ENCODE peak calls at places on chromosomes 3 and 15, in six cellular contexts. D is HCT116, P is A549, F is Panc1, U is GM23338, Y is HepG2. J is an unnamed sample.

GRCh38 chr3:42189071-42189470 is 76.9 kb downstream of the CCK start:
- DNase-seq in D (no peak), P (no peak), F (no peak), U (no peak), Y (no peak), J (no peak)

GRCh38 chr3:160473233-160473632 is 23.6 kb upstream of the TRIM59 start:
- DNase-seq in D (no peak), P (no peak), F (no peak), U (no peak), Y (no peak), J (no peak)

GRCh38 chr3:39753361-39753760 is 56.0 kb upstream of the MYRIP start:
- DNase-seq in D (no peak), P (no peak), F (no peak), U (no peak), Y (no peak), J (no peak)

GRCh38 chr3:16056210-16056607 is 118.3 kb upstream of the GALNT15 start:
- DNase-seq in D (no peak), P (peak), F (no peak), U (no peak), Y (no peak), J (no peak)

GRCh38 chr3:60641354-60641753 is 609.9 kb downstream of the FHIT start:
- DNase-seq in D (no peak), P (no peak), F (no peak), U (no peak), Y (no peak), J (no peak)

GRCh38 chr3:99108508-99108907 is 207.0 kb upstream of the DCBLD2 start:
- DNase-seq in D (no peak), P (peak), F (no peak), U (no peak), Y (no peak), J (no peak)

GRCh38 chr3:168974628-168975403 is 688.7 kb downstream of the MECOM start:
- DNase-seq in D (no peak), P (no peak), F (no peak), U (no peak), Y (no peak), J (no peak)

GRCh38 chr3:124860599-124860998 is 26.6 kb downstream of the ITGB5 start:
- DNase-seq in D (peak), P (peak), F (peak), U (no peak), Y (peak), J (no peak)

GRCh38 chr3:107846282-107846852 is 244.5 kb downstream of the CD47 start:
- DNase-seq in D (peak), P (peak), F (peak), U (peak), Y (peak), J (peak)

GRCh38 chr3:49554639-49555265 is 475 bp downstream of the BSN start:
- DNase-seq in D (no peak), P (no peak), F (no peak), U (peak), Y (no peak), J (peak)

GRCh38 chr15:44289352-44289790 is 852 bp downstream of the GOLM2 start:
- DNase-seq in D (no peak), P (no peak), F (no peak), U (no peak), Y (no peak), J (no peak)

GRCh38 chr3:129756871-129757270 is 136.6 kb downstream of the TMCC1 start:
- DNase-seq in D (no peak), P (no peak), F (no peak), U (no peak), Y (no peak), J (no peak)

GRCh38 chr3:45319231-45320085 is 68.9 kb upstream of the LARS2 start:
- DNase-seq in D (no peak), P (no peak), F (no peak), U (no peak), Y (no peak), J (no peak)

GRCh38 chr3:72152551-72153476 is 367.9 kb upstream of the PROK2 start:
- DNase-seq in D (peak), P (peak), F (no peak), U (no peak), Y (peak), J (no peak)

GRCh38 chr3:182969277-182969676 is 11.1 kb downstream of the DCUN1D1 start:
- DNase-seq in D (no peak), P (no peak), F (no peak), U (no peak), Y (no peak), J (no peak)

GRCh38 chr15:39213385-39213840 is 367.5 kb upstream of the THBS1 start:
- DNase-seq in D (peak), P (peak), F (no peak), U (peak), Y (peak), J (no peak)

GRCh38 chr15:84937144-84937543 is 44.5 kb upstream of the PDE8A start:
- DNase-seq in D (no peak), P (no peak), F (no peak), U (no peak), Y (no peak), J (no peak)

GRCh38 chr3:194136519-194137313 is 768 bp downstream of the HES1 start:
- DNase-seq in D (no peak), P (peak), F (no peak), U (peak), Y (peak), J (peak)

GRCh38 chr15:35751421-35752133 is 205.6 kb upstream of the DPH6 start:
- DNase-seq in D (peak), P (peak), F (peak), U (peak), Y (peak), J (no peak)

GRCh38 chr3:14143826-14144225 is 19.0 kb downstream of the TMEM43 start:
- DNase-seq in D (no peak), P (peak), F (no peak), U (peak), Y (peak), J (peak)

GRCh38 chr3:125128861-125129501 is 73.2 kb upstream of the HEG1 start:
- DNase-seq in D (no peak), P (no peak), F (no peak), U (no peak), Y (peak), J (peak)

GRCh38 chr3:60399861-60400845 is 851.1 kb downstream of the FHIT start:
- DNase-seq in D (no peak), P (no peak), F (no peak), U (no peak), Y (no peak), J (peak)

GRCh38 chr3:119329551-119329950 is 35.4 kb downstream of the ARHGAP31 start:
- DNase-seq in D (no peak), P (no peak), F (no peak), U (no peak), Y (no peak), J (no peak)

GRCh38 chr3:63908776-63909175 is 3.4 kb downstream of the SCAANT1 start:
- DNase-seq in D (no peak), P (no peak), F (no peak), U (no peak), Y (no peak), J (no peak)

GRCh38 chr3:48429416-48430358 is at the start of gene PLXNB1:
- DNase-seq in D (no peak), P (peak), F (no peak), U (peak), Y (peak), J (peak)

GRCh38 chr15:55879181-55879580 is 114.2 kb downstream of the NEDD4 start:
- DNase-seq in D (no peak), P (no peak), F (no peak), U (no peak), Y (no peak), J (no peak)

GRCh38 chr3:67578416-67578815 is 76.0 kb downstream of the SUCLG2 start:
- DNase-seq in D (no peak), P (no peak), F (no peak), U (peak), Y (no peak), J (no peak)

GRCh38 chr15:93358171-93359036 is 269.4 kb upstream of the RGMA start:
- DNase-seq in D (no peak), P (no peak), F (no peak), U (peak), Y (no peak), J (no peak)

GRCh38 chr3:132926098-132926497 is 112.1 kb upstream of the TMEM108 start:
- DNase-seq in D (no peak), P (no peak), F (no peak), U (no peak), Y (no peak), J (no peak)

GRCh38 chr15:81379269-81379668 is 5.3 kb upstream of the TMC3 start:
- DNase-seq in D (no peak), P (no peak), F (no peak), U (no peak), Y (no peak), J (no peak)

GRCh38 chr3:135326851-135327250 is 531.8 kb downstream of the EPHB1 start:
- DNase-seq in D (no peak), P (no peak), F (no peak), U (no peak), Y (no peak), J (no peak)

DNA sequence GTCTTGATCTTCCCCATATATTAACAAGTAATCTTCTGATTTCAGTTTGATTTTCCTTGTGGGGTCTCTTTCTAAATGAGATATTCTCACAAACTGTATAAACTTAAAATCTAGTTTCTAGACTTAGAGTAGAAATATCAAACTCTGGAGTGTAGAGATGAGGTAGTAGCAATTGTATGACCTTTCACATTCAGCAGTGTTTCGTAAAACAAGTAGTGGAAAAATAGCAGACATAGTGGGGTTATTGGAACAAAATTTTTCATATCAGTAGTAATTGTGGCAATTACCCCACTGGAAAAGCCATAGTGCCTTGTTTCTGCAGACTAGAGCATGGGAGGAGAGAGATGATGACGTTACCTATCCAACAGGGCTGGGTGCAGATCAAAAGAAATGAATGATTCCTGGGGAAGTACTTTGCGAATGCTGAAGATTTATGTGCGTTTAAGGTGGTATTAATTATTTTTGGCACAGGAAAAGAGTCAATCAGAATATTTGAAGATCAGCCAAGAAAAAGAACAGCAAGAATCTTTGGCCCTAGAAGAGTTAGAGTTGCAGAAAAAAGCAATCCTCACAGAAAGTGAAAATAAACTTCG is 147.0 kb upstream of the LRRFIP2 start:
- DNase-seq in D (no peak), P (no peak), F (no peak), U (no peak), Y (no peak), J (no peak)
- H3K27ac ChIP-seq in D (no peak), P (no peak), F (no peak), U (no peak), Y (no peak), J (no peak)

GRCh38 chr3:172057059-172057458 is 17.7 kb downstream of the FNDC3B start:
- DNase-seq in D (no peak), P (no peak), F (no peak), U (no peak), Y (no peak), J (no peak)
- TF ChIP-seq REST in D (no peak), P (no peak), F (no peak), U (no peak), Y (no peak), J (no peak)

GRCh38 chr15:100348578-100348977 is 6.8 kb upstream of the ADAMTS17 start:
- DNase-seq in D (no peak), P (no peak), F (no peak), U (peak), Y (no peak), J (no peak)

GRCh38 chr15:100346866-100347512 is 5.2 kb upstream of the ADAMTS17 start:
- DNase-seq in D (no peak), P (no peak), F (no peak), U (no peak), Y (no peak), J (no peak)

GRCh38 chr15:100349696-100350433 is 8.1 kb upstream of the ADAMTS17 start:
- DNase-seq in D (peak), P (peak), F (peak), U (peak), Y (peak), J (peak)

GRCh38 chr15:100350434-100351226 is 8.9 kb upstream of the ADAMTS17 start:
- DNase-seq in D (no peak), P (peak), F (no peak), U (no peak), Y (peak), J (peak)

DNA sequence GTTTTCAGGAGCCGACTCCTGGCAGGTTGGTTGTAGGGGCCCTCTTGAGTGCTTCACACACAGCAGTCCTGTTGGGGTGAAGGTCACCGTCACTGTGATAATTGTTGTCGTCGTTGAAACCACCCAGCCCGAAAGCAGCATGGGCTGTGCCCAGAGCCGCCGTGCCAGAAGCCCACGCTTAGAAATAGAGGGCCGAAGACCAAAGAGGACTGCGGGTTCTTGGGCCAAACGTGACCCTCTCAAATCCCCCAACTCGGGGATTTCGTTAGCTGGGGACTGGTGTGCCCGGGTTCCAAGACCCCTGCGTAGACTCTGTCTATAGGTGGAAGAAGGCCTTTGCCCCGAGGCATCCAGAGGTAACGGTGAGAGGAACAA is 7.5 kb upstream of the ADAMTS17 start:
- DNase-seq in D (no peak), P (no peak), F (no peak), U (peak), Y (no peak), J (no peak)
- H3K27ac ChIP-seq in D (no peak), P (peak), F (no peak), U (no peak), Y (no peak), J (no peak)

DNA sequence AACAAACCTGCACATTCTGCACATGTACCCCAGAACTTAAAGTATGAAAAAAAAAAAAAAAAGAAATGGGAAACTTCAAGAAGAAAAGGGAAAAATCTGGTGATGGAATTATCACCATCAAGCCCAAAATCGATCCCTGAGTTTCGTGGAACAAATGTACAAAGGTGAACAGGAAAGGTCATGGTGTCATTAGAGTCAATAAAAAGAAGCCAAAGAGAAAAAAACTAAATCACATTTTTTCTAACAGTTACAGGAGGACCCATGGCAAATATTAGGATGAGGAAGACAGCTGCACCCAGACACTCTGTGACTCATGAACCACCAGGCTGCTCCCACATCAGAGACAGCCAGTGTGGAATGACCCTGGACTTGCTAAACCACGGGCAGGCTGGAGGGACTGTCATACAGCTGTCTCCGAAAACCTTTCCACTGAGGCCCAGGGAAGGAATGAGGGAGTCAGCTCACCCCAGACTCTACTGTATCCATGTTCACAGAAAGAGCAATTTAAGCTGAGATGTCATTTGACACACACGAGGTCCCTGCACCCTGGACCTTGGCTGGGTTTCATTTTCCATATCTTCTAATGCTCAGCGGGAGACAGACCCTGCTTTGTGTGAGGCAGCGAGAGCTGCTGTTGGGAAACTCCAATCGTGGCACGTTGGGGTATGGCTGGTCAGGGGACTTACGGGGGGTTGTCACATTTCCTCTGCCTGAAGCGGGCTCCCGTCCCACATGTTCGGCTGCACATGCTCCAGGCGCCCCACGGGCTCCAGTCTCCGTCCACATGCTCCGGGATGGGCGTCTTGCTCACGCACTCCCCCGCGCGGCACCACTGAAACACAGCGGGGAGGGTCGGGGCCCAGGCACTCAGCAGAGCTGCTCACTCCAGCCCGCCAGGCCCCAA is 210.2 kb downstream of the ADAMTS17 start:
- DNase-seq in D (no peak), P (peak), F (no peak), U (peak), Y (peak), J (no peak)
- TF ChIP-seq REST in D (no peak), P (no peak), F (no peak), U (no peak), Y (no peak), J (no peak)

DNA sequence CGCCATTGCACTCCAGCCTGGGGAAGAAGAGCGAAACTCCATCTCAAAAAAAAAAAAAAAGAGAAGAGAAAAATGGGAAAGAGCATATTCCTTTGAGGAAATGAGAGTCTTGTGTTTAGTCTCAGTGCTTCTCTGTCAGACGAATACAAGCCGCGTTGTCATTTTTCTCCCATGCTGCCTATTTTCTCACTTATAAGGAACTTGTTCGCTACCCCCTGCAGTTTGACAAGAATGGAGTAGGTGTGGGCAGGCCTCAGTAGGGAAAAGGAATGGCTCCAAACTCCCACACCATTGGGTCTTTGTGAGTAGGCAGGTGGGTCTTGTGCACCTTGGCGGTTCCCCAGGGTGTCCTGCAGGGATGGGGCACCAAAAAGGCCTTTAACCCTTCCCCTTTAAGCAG is 6.5 kb downstream of the GPR160 start:
- DNase-seq in D (no peak), P (no peak), F (no peak), U (no peak), Y (no peak), J (no peak)
- H3K27ac ChIP-seq in D (no peak), P (no peak), F (no peak), U (no peak), Y (no peak), J (peak)

GRCh38 chr3:43338295-43338694 is 52.0 kb downstream of the SNRK start:
- DNase-seq in D (peak), P (peak), F (no peak), U (no peak), Y (no peak), J (no peak)
- TF ChIP-seq REST in D (no peak), P (no peak), F (no peak), U (no peak), Y (no peak), J (no peak)

GRCh38 chr3:8882617-8883016 is 80.7 kb downstream of the RAD18 start:
- DNase-seq in D (no peak), P (no peak), F (no peak), U (no peak), Y (no peak), J (no peak)
- H3K27ac ChIP-seq in D (no peak), P (no peak), F (no peak), U (peak), Y (no peak), J (no peak)

GRCh38 chr3:109234300-109234699 is 82.0 kb downstream of the DPPA2 start:
- DNase-seq in D (no peak), P (no peak), F (no peak), U (peak), Y (no peak), J (no peak)
- TF ChIP-seq REST in D (no peak), P (no peak), F (no peak), U (no peak), Y (no peak), J (no peak)

GRCh38 chr3:86987421-86987715 is 3.6 kb downstream of the VGLL3 start:
- DNase-seq in D (no peak), P (no peak), F (no peak), U (no peak), Y (no peak), J (no peak)

GRCh38 chr3:86984271-86984670 is 6.7 kb downstream of the VGLL3 start:
- DNase-seq in D (no peak), P (no peak), F (no peak), U (no peak), Y (no peak), J (no peak)

GRCh38 chr3:86985427-86985826 is 5.5 kb downstream of the VGLL3 start:
- DNase-seq in D (no peak), P (no peak), F (no peak), U (no peak), Y (no peak), J (no peak)

GRCh38 chr3:86986666-86987420 is 4.1 kb downstream of the VGLL3 start:
- DNase-seq in D (no peak), P (no peak), F (no peak), U (no peak), Y (no peak), J (no peak)

GRCh38 chr3:86982883-86983282 is 8.1 kb downstream of the VGLL3 start:
- DNase-seq in D (no peak), P (no peak), F (no peak), U (no peak), Y (no peak), J (no peak)
- H3K27ac ChIP-seq in D (no peak), P (no peak), F (no peak), U (no peak), Y (no peak), J (no peak)

J was measured in HL-60.